ENCODE peak calls at places on chromosomes 11 and 22, in eight cellular contexts. One of them, this sample, is unnamed.

GRCh38 chr22:25689631-25690030 is 52.4 kb upstream of the MYO18B start:
- DNase-seq in naive thymus-derived CD4-positive, alpha-beta T cell: no peak
- DNase-seq in HCT116: no peak
- DNase-seq in HL-60: no peak
- DNase-seq in CD8-positive, alpha-beta memory T cell: no peak
- DNase-seq in DND-41: no peak
- DNase-seq in pancreas: no peak
- DNase-seq in substantia nigra: no peak
- DNase-seq in this sample: no peak

GRCh38 chr11:9859491-9860305 is 195.8 kb downstream of the SWAP70 start:
- DNase-seq in naive thymus-derived CD4-positive, alpha-beta T cell: no peak
- DNase-seq in HCT116: no peak
- DNase-seq in HL-60: no peak
- DNase-seq in CD8-positive, alpha-beta memory T cell: no peak
- DNase-seq in DND-41: no peak
- DNase-seq in pancreas: no peak
- DNase-seq in substantia nigra: no peak
- DNase-seq in this sample: no peak

GRCh38 chr11:117911694-117912093 is 17.5 kb downstream of the TMPRSS13 start:
- DNase-seq in naive thymus-derived CD4-positive, alpha-beta T cell: no peak
- DNase-seq in HCT116: no peak
- DNase-seq in HL-60: no peak
- DNase-seq in CD8-positive, alpha-beta memory T cell: no peak
- DNase-seq in DND-41: peak
- DNase-seq in pancreas: no peak
- DNase-seq in substantia nigra: no peak
- DNase-seq in this sample: no peak

GRCh38 chr11:86916330-86916729 is 38.9 kb downstream of the FZD4 start:
- DNase-seq in naive thymus-derived CD4-positive, alpha-beta T cell: no peak
- DNase-seq in HCT116: peak
- DNase-seq in HL-60: no peak
- DNase-seq in CD8-positive, alpha-beta memory T cell: no peak
- DNase-seq in DND-41: no peak
- DNase-seq in pancreas: no peak
- DNase-seq in substantia nigra: no peak
- DNase-seq in this sample: no peak

GRCh38 chr22:39130892-39131855 is 21.3 kb downstream of the CBX7 start:
- DNase-seq in naive thymus-derived CD4-positive, alpha-beta T cell: no peak
- DNase-seq in HCT116: no peak
- DNase-seq in HL-60: peak
- DNase-seq in CD8-positive, alpha-beta memory T cell: no peak
- DNase-seq in DND-41: no peak
- DNase-seq in pancreas: peak
- DNase-seq in substantia nigra: no peak
- DNase-seq in this sample: no peak

GRCh38 chr22:20818471-20818870 is 40.1 kb downstream of the PI4KA start:
- DNase-seq in naive thymus-derived CD4-positive, alpha-beta T cell: no peak
- DNase-seq in HCT116: no peak
- DNase-seq in HL-60: no peak
- DNase-seq in CD8-positive, alpha-beta memory T cell: no peak
- DNase-seq in DND-41: no peak
- DNase-seq in pancreas: no peak
- DNase-seq in substantia nigra: no peak
- DNase-seq in this sample: no peak

GRCh38 chr22:36902143-36902911 is 11.1 kb upstream of the CSF2RB start:
- DNase-seq in naive thymus-derived CD4-positive, alpha-beta T cell: no peak
- DNase-seq in HCT116: no peak
- DNase-seq in HL-60: no peak
- DNase-seq in CD8-positive, alpha-beta memory T cell: no peak
- DNase-seq in DND-41: no peak
- DNase-seq in pancreas: no peak
- DNase-seq in substantia nigra: no peak
- DNase-seq in this sample: no peak

GRCh38 chr22:26680485-26680884 is 23.1 kb downstream of the MIAT start:
- DNase-seq in naive thymus-derived CD4-positive, alpha-beta T cell: no peak
- DNase-seq in HCT116: no peak
- DNase-seq in HL-60: no peak
- DNase-seq in CD8-positive, alpha-beta memory T cell: no peak
- DNase-seq in DND-41: no peak
- DNase-seq in pancreas: no peak
- DNase-seq in substantia nigra: no peak
- DNase-seq in this sample: no peak

GRCh38 chr11:112186304-112186703 is 11.0 kb downstream of the BCO2 start:
- DNase-seq in naive thymus-derived CD4-positive, alpha-beta T cell: no peak
- DNase-seq in HCT116: no peak
- DNase-seq in HL-60: no peak
- DNase-seq in CD8-positive, alpha-beta memory T cell: no peak
- DNase-seq in DND-41: no peak
- DNase-seq in pancreas: no peak
- DNase-seq in substantia nigra: no peak
- DNase-seq in this sample: no peak

GRCh38 chr22:32745251-32745995 is 56.1 kb upstream of the TIMP3 start:
- DNase-seq in naive thymus-derived CD4-positive, alpha-beta T cell: no peak
- DNase-seq in HCT116: peak
- DNase-seq in HL-60: no peak
- DNase-seq in CD8-positive, alpha-beta memory T cell: no peak
- DNase-seq in DND-41: no peak
- DNase-seq in pancreas: no peak
- DNase-seq in substantia nigra: no peak
- DNase-seq in this sample: peak

GRCh38 chr11:44310456-44311272 is 725 bp upstream of the ALX4 start:
- DNase-seq in naive thymus-derived CD4-positive, alpha-beta T cell: no peak
- DNase-seq in HCT116: no peak
- DNase-seq in HL-60: no peak
- DNase-seq in CD8-positive, alpha-beta memory T cell: no peak
- DNase-seq in DND-41: no peak
- DNase-seq in pancreas: no peak
- DNase-seq in substantia nigra: no peak
- DNase-seq in this sample: no peak

GRCh38 chr22:40605676-40606250 is 30.8 kb downstream of the MRTFA start:
- DNase-seq in naive thymus-derived CD4-positive, alpha-beta T cell: no peak
- DNase-seq in HCT116: no peak
- DNase-seq in HL-60: no peak
- DNase-seq in CD8-positive, alpha-beta memory T cell: no peak
- DNase-seq in DND-41: no peak
- DNase-seq in pancreas: no peak
- DNase-seq in substantia nigra: no peak
- DNase-seq in this sample: no peak

GRCh38 chr22:17119481-17120202 is 1.5 kb downstream of the TMEM121B start:
- DNase-seq in naive thymus-derived CD4-positive, alpha-beta T cell: no peak
- DNase-seq in HCT116: no peak
- DNase-seq in HL-60: no peak
- DNase-seq in CD8-positive, alpha-beta memory T cell: no peak
- DNase-seq in DND-41: no peak
- DNase-seq in pancreas: peak
- DNase-seq in substantia nigra: no peak
- DNase-seq in this sample: no peak

GRCh38 chr11:26344647-26345046 is 12.7 kb downstream of the ANO3 start:
- DNase-seq in naive thymus-derived CD4-positive, alpha-beta T cell: no peak
- DNase-seq in HCT116: no peak
- DNase-seq in HL-60: no peak
- DNase-seq in CD8-positive, alpha-beta memory T cell: no peak
- DNase-seq in DND-41: no peak
- DNase-seq in pancreas: no peak
- DNase-seq in substantia nigra: no peak
- DNase-seq in this sample: no peak

GRCh38 chr11:57251037-57251436 is 14.0 kb upstream of the APLNR start:
- DNase-seq in naive thymus-derived CD4-positive, alpha-beta T cell: no peak
- DNase-seq in HCT116: no peak
- DNase-seq in HL-60: no peak
- DNase-seq in CD8-positive, alpha-beta memory T cell: no peak
- DNase-seq in DND-41: no peak
- DNase-seq in pancreas: no peak
- DNase-seq in substantia nigra: no peak
- DNase-seq in this sample: no peak

GRCh38 chr11:38456371-38456770 is 1858.3 kb upstream of the RAG2 start:
- DNase-seq in naive thymus-derived CD4-positive, alpha-beta T cell: no peak
- DNase-seq in HCT116: no peak
- DNase-seq in HL-60: no peak
- DNase-seq in CD8-positive, alpha-beta memory T cell: no peak
- DNase-seq in DND-41: no peak
- DNase-seq in pancreas: no peak
- DNase-seq in substantia nigra: no peak
- DNase-seq in this sample: no peak

GRCh38 chr11:19979519-19979845 is 180.8 kb downstream of the DBX1 start:
- DNase-seq in naive thymus-derived CD4-positive, alpha-beta T cell: no peak
- DNase-seq in HCT116: no peak
- DNase-seq in HL-60: no peak
- DNase-seq in CD8-positive, alpha-beta memory T cell: no peak
- DNase-seq in DND-41: no peak
- DNase-seq in pancreas: no peak
- DNase-seq in substantia nigra: no peak
- DNase-seq in this sample: no peak

GRCh38 chr11:68150029-68150428 is 28.8 kb upstream of the CHKA start:
- DNase-seq in naive thymus-derived CD4-positive, alpha-beta T cell: no peak
- DNase-seq in HCT116: no peak
- DNase-seq in HL-60: no peak
- DNase-seq in CD8-positive, alpha-beta memory T cell: no peak
- DNase-seq in DND-41: no peak
- DNase-seq in pancreas: peak
- DNase-seq in substantia nigra: no peak
- DNase-seq in this sample: no peak

GRCh38 chr11:88418508-88418907 is 81.0 kb upstream of the CTSC start:
- DNase-seq in naive thymus-derived CD4-positive, alpha-beta T cell: no peak
- DNase-seq in HCT116: no peak
- DNase-seq in HL-60: no peak
- DNase-seq in CD8-positive, alpha-beta memory T cell: no peak
- DNase-seq in DND-41: no peak
- DNase-seq in pancreas: no peak
- DNase-seq in substantia nigra: no peak
- DNase-seq in this sample: no peak

GRCh38 chr11:83159901-83160865 is 3.3 kb downstream of the PCF11 start:
- DNase-seq in naive thymus-derived CD4-positive, alpha-beta T cell: no peak
- DNase-seq in HCT116: no peak
- DNase-seq in HL-60: no peak
- DNase-seq in CD8-positive, alpha-beta memory T cell: peak
- DNase-seq in DND-41: no peak
- DNase-seq in pancreas: no peak
- DNase-seq in substantia nigra: no peak
- DNase-seq in this sample: peak

GRCh38 chr11:2312232-2313042 is 10.6 kb downstream of the TSPAN32 start:
- DNase-seq in naive thymus-derived CD4-positive, alpha-beta T cell: no peak
- DNase-seq in HCT116: no peak
- DNase-seq in HL-60: no peak
- DNase-seq in CD8-positive, alpha-beta memory T cell: no peak
- DNase-seq in DND-41: no peak
- DNase-seq in pancreas: no peak
- DNase-seq in substantia nigra: no peak
- DNase-seq in this sample: no peak

GRCh38 chr22:50471962-50472361 is 2.9 kb downstream of the SBF1 start:
- DNase-seq in naive thymus-derived CD4-positive, alpha-beta T cell: no peak
- DNase-seq in HCT116: no peak
- DNase-seq in HL-60: no peak
- DNase-seq in CD8-positive, alpha-beta memory T cell: no peak
- DNase-seq in DND-41: no peak
- DNase-seq in pancreas: no peak
- DNase-seq in substantia nigra: no peak
- DNase-seq in this sample: no peak
- H3K27ac ChIP-seq in naive thymus-derived CD4-positive, alpha-beta T cell: peak
- H3K27ac ChIP-seq in HCT116: no peak
- H3K27ac ChIP-seq in HL-60: peak
- H3K27ac ChIP-seq in CD8-positive, alpha-beta memory T cell: no peak
- H3K27ac ChIP-seq in DND-41: peak
- H3K27ac ChIP-seq in pancreas: no peak
- H3K27ac ChIP-seq in substantia nigra: peak
- H3K27ac ChIP-seq in this sample: no peak

GRCh38 chr11:61918251-61919112 is 1.1 kb upstream of the RAB3IL1 start:
- DNase-seq in naive thymus-derived CD4-positive, alpha-beta T cell: no peak
- DNase-seq in HCT116: no peak
- DNase-seq in HL-60: no peak
- DNase-seq in CD8-positive, alpha-beta memory T cell: no peak
- DNase-seq in DND-41: no peak
- DNase-seq in pancreas: no peak
- DNase-seq in substantia nigra: no peak
- DNase-seq in this sample: no peak
- H3K27ac ChIP-seq in naive thymus-derived CD4-positive, alpha-beta T cell: no peak
- H3K27ac ChIP-seq in HCT116: no peak
- H3K27ac ChIP-seq in HL-60: no peak
- H3K27ac ChIP-seq in CD8-positive, alpha-beta memory T cell: peak
- H3K27ac ChIP-seq in DND-41: no peak
- H3K27ac ChIP-seq in pancreas: no peak
- H3K27ac ChIP-seq in substantia nigra: peak
- H3K27ac ChIP-seq in this sample: no peak

GRCh38 chr22:24432059-24432853 is 4.9 kb downstream of the ADORA2A start:
- DNase-seq in naive thymus-derived CD4-positive, alpha-beta T cell: no peak
- DNase-seq in HCT116: no peak
- DNase-seq in HL-60: no peak
- DNase-seq in CD8-positive, alpha-beta memory T cell: peak
- DNase-seq in DND-41: no peak
- DNase-seq in pancreas: peak
- DNase-seq in substantia nigra: no peak
- DNase-seq in this sample: no peak
- H3K27ac ChIP-seq in naive thymus-derived CD4-positive, alpha-beta T cell: peak
- H3K27ac ChIP-seq in HCT116: no peak
- H3K27ac ChIP-seq in HL-60: no peak
- H3K27ac ChIP-seq in CD8-positive, alpha-beta memory T cell: peak
- H3K27ac ChIP-seq in DND-41: peak
- H3K27ac ChIP-seq in pancreas: no peak
- H3K27ac ChIP-seq in substantia nigra: no peak
- H3K27ac ChIP-seq in this sample: no peak

GRCh38 chr22:46854125-46854870 is 91.8 kb downstream of the TBC1D22A start:
- DNase-seq in naive thymus-derived CD4-positive, alpha-beta T cell: no peak
- DNase-seq in HCT116: no peak
- DNase-seq in HL-60: peak
- DNase-seq in CD8-positive, alpha-beta memory T cell: no peak
- DNase-seq in DND-41: no peak
- DNase-seq in pancreas: no peak
- DNase-seq in substantia nigra: no peak
- DNase-seq in this sample: no peak
- H3K27ac ChIP-seq in naive thymus-derived CD4-positive, alpha-beta T cell: no peak
- H3K27ac ChIP-seq in HCT116: no peak
- H3K27ac ChIP-seq in HL-60: peak
- H3K27ac ChIP-seq in CD8-positive, alpha-beta memory T cell: no peak
- H3K27ac ChIP-seq in DND-41: no peak
- H3K27ac ChIP-seq in pancreas: no peak
- H3K27ac ChIP-seq in substantia nigra: no peak
- H3K27ac ChIP-seq in this sample: no peak

GRCh38 chr11:95254139-95254704 is 23.2 kb upstream of the SESN3 start:
- DNase-seq in naive thymus-derived CD4-positive, alpha-beta T cell: peak
- DNase-seq in HCT116: peak
- DNase-seq in HL-60: peak
- DNase-seq in CD8-positive, alpha-beta memory T cell: peak
- DNase-seq in DND-41: peak
- DNase-seq in pancreas: peak
- DNase-seq in substantia nigra: peak
- DNase-seq in this sample: peak
- H3K27ac ChIP-seq in naive thymus-derived CD4-positive, alpha-beta T cell: peak
- H3K27ac ChIP-seq in HCT116: no peak
- H3K27ac ChIP-seq in HL-60: peak
- H3K27ac ChIP-seq in CD8-positive, alpha-beta memory T cell: peak
- H3K27ac ChIP-seq in DND-41: no peak
- H3K27ac ChIP-seq in pancreas: no peak
- H3K27ac ChIP-seq in substantia nigra: peak
- H3K27ac ChIP-seq in this sample: no peak

GRCh38 chr11:7589861-7590260 is 76.1 kb downstream of the PPFIBP2 start:
- DNase-seq in naive thymus-derived CD4-positive, alpha-beta T cell: no peak
- DNase-seq in HCT116: no peak
- DNase-seq in HL-60: no peak
- DNase-seq in CD8-positive, alpha-beta memory T cell: no peak
- DNase-seq in DND-41: no peak
- DNase-seq in pancreas: no peak
- DNase-seq in substantia nigra: no peak
- DNase-seq in this sample: no peak
- H3K27ac ChIP-seq in naive thymus-derived CD4-positive, alpha-beta T cell: no peak
- H3K27ac ChIP-seq in HCT116: no peak
- H3K27ac ChIP-seq in HL-60: no peak
- H3K27ac ChIP-seq in CD8-positive, alpha-beta memory T cell: no peak
- H3K27ac ChIP-seq in DND-41: no peak
- H3K27ac ChIP-seq in pancreas: no peak
- H3K27ac ChIP-seq in substantia nigra: peak
- H3K27ac ChIP-seq in this sample: no peak